ENCODE peak calls at places on chromosome 13, in four cellular contexts. R, I, P and W are unnamed samples.

GRCh38 chr13:26485288-26485687 is 72.2 kb upstream of the WASF3 start:
- DNase-seq in I (no peak), R (no peak), P (no peak), W (no peak)

GRCh38 chr13:108968566-108968965 is 339.2 kb downstream of the MYO16 start:
- DNase-seq in P (no peak), I (no peak), R (no peak), W (peak; percentile 44)

GRCh38 chr13:76048675-76049396 is 412.7 kb downstream of the LMO7 start:
- DNase-seq in R (peak; percentile 2), I (no peak), P (no peak), W (no peak)

GRCh38 chr13:33611016-33611805 is 206.7 kb upstream of the RFC3 start:
- DNase-seq in R (peak; percentile 95), I (no peak), P (peak; percentile 38), W (no peak)

GRCh38 chr13:113458218-113459065 is 5.2 kb upstream of the ADPRHL1 start:
- DNase-seq in R (peak; percentile 18), I (no peak), P (no peak), W (no peak)

GRCh38 chr13:44331912-44332840 is 41.4 kb upstream of the SERP2 start:
- DNase-seq in I (no peak), P (no peak), R (peak; percentile 97), W (no peak)

GRCh38 chr13:95643471-95643813 is 1.1 kb downstream of the DZIP1 start:
- DNase-seq in P (no peak), I (no peak), R (peak; percentile 49), W (no peak)

GRCh38 chr13:33174980-33175379 is 110.6 kb downstream of the STARD13 start:
- DNase-seq in I (no peak), R (peak; percentile 44), P (no peak), W (no peak)

GRCh38 chr13:99553033-99553432 is 51.8 kb downstream of the TM9SF2 start:
- DNase-seq in R (no peak), P (no peak), I (no peak), W (no peak)

GRCh38 chr13:48265217-48265815 is 32.3 kb downstream of the ITM2B start:
- DNase-seq in R (no peak), I (no peak), P (no peak), W (no peak)

GRCh38 chr13:33372251-33372919 is 86.8 kb upstream of the STARD13 start:
- DNase-seq in P (no peak), R (no peak), I (no peak), W (no peak)

GRCh38 chr13:103133551-103133950 is 67.3 kb upstream of the SLC10A2 start:
- DNase-seq in R (no peak), I (no peak), P (no peak), W (no peak)

GRCh38 chr13:42807866-42808265 is 26.5 kb downstream of the FAM216B start:
- DNase-seq in R (peak; percentile 43), P (no peak), I (no peak), W (peak; percentile 92)

GRCh38 chr13:40233731-40234195 is 432.7 kb downstream of the FOXO1 start:
- DNase-seq in P (no peak), I (no peak), R (no peak), W (peak; percentile 92)

GRCh38 chr13:68190826-68191225 is 960.7 kb upstream of the PCDH9 start:
- DNase-seq in I (no peak), P (no peak), R (no peak), W (peak; percentile 77)

GRCh38 chr13:106155411-106155810 is 380.1 kb downstream of the EFNB2 start:
- DNase-seq in R (no peak), I (no peak), P (no peak), W (peak; percentile 94)

GRCh38 chr13:41008349-41008980 is 10.7 kb downstream of the ELF1 start:
- DNase-seq in I (no peak), R (peak; percentile 74), P (no peak), W (peak; percentile 94)

GRCh38 chr13:27007166-27007565 is 164.4 kb downstream of the USP12 start:
- DNase-seq in I (no peak), P (no peak), R (no peak), W (no peak)

GRCh38 chr13:113862191-113862765 is 1.6 kb downstream of the GAS6 start:
- DNase-seq in R (no peak), P (no peak), I (no peak), W (no peak)

GRCh38 chr13:65063753-65064152 is 2166.4 kb downstream of the PCDH9 start:
- DNase-seq in P (no peak), I (no peak), R (peak; percentile 54), W (no peak)

GRCh38 chr13:22235285-22235949 is 564.5 kb downstream of the FGF9 start:
- DNase-seq in P (peak; percentile 14), R (no peak), I (no peak), W (peak; percentile 12)

GRCh38 chr13:113510871-113511270 is 20.4 kb upstream of the DCUN1D2 start:
- DNase-seq in P (no peak), I (no peak), R (no peak), W (no peak)

GRCh38 chr13:54836273-54836672 is 1807.7 kb downstream of the OLFM4 start:
- DNase-seq in P (no peak), I (no peak), R (no peak), W (no peak)

GRCh38 chr13:94548382-94549240 is 47.3 kb downstream of the TGDS start:
- DNase-seq in R (peak; percentile 52), P (no peak), I (no peak), W (peak; percentile 21)

GRCh38 chr13:42895781-42896180 is 96.3 kb downstream of the EPSTI1 start:
- DNase-seq in I (no peak), P (no peak), R (peak; percentile 50), W (no peak)

GRCh38 chr13:41132512-41133152 is at the start of gene KBTBD6:
- DNase-seq in P (peak; percentile 96), I (peak; percentile 89), R (peak; percentile 99), W (peak; percentile 98)

GRCh38 chr13:109281017-109281416 is 505.4 kb downstream of the IRS2 start:
- DNase-seq in R (no peak), I (no peak), P (no peak), W (no peak)

GRCh38 chr13:101258071-101258470 is 158.2 kb downstream of the NALCN start:
- DNase-seq in R (peak; percentile 11), P (no peak), I (no peak), W (peak; percentile 64)

GRCh38 chr13:105063676-105064075 is 1471.8 kb downstream of the EFNB2 start:
- DNase-seq in I (no peak), P (no peak), R (no peak), W (no peak)

GRCh38 chr13:49040872-49041271 is 65.2 kb downstream of the FNDC3A start:
- DNase-seq in R (no peak), P (no peak), I (no peak), W (no peak)

GRCh38 chr13:34246511-34246910 is 428.6 kb downstream of the RFC3 start:
- DNase-seq in P (no peak), I (no peak), R (peak; percentile 22), W (peak; percentile 89)

GRCh38 chr13:113907637-113908617 is 44.1 kb upstream of the GAS6 start:
- DNase-seq in R (peak; percentile 69), P (peak; percentile 27), I (no peak), W (peak; percentile 61)

GRCh38 chr13:52104624-52105023 is 24.2 kb downstream of the NEK5 start:
- DNase-seq in I (no peak), P (no peak), R (peak; percentile 56), W (peak; percentile 33)

GRCh38 chr13:76991432-76991795 is 467 bp upstream of the CLN5 start:
- DNase-seq in R (no peak), I (peak; percentile 54), P (peak; percentile 44), W (peak; percentile 7)

GRCh38 chr13:113216165-113217056 is 7.0 kb downstream of the CUL4A start:
- DNase-seq in P (peak; percentile 73), I (no peak), R (peak; percentile 52), W (peak; percentile 75)

GRCh38 chr13:50236898-50237318 is 221.7 kb downstream of the KCNRG start:
- DNase-seq in R (peak; percentile 53), I (no peak), P (no peak), W (no peak)

GRCh38 chr13:71977028-71977427 is 110.0 kb upstream of the DACH1 start:
- DNase-seq in R (no peak), P (no peak), I (no peak), W (no peak)

GRCh38 chr13:58191754-58192153 is 560.2 kb downstream of the PCDH17 start:
- DNase-seq in I (no peak), P (no peak), R (no peak), W (no peak)
- TF ChIP-seq CTCF in I (no peak), P (no peak), R (no peak), W (no peak)

GRCh38 chr13:35471466-35472307 is 4.8 kb downstream of the MAB21L1 start:
- DNase-seq in I (no peak), P (no peak), R (peak; percentile 17), W (no peak)
- H3K4me3 ChIP-seq in I (no peak overlapping the region), P (no peak overlapping the region), R (peak overlapping the region; percentile 28), W (no peak overlapping the region)

DNA sequence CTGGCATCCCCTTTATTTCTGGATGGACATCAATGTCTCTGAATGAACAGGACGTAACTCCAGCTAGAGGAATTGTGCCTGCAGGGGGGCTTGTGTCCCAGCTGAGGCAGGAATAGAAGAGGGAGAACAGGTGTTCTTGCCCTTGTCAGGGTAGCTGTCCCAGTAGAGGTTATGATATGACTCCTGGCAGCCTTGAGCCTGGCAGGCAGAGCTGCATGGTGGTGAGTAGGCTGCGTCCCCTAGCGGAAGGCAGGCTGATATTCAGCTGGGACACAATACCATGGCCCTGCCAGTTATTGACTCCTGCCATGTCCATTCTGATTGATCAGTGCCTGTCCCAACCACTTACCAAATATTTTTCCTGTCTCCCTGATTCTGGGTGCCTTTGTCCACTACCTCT is 197.2 kb downstream of the RAP2A start:
- DNase-seq in I (no peak), R (no peak), P (no peak), W (no peak)
- TF ChIP-seq CTCF in I (no peak), R (no peak), P (no peak), W (no peak)

GRCh38 chr13:28531195-28531955 is 36.4 kb upstream of the FLT1 start:
- DNase-seq in I (no peak), R (peak; percentile 41), P (no peak), W (no peak)
- H3K4me3 ChIP-seq in I (no peak overlapping the region), R (peak overlapping the region; percentile 58), P (peak overlapping the region; percentile 8), W (no peak overlapping the region)

GRCh38 chr13:110683921-110684320 is 22.0 kb downstream of the CARS2 start:
- DNase-seq in I (no peak), R (no peak), P (no peak), W (no peak)

GRCh38 chr13:110684388-110685056 is 21.4 kb downstream of the CARS2 start:
- DNase-seq in I (no peak), P (no peak), R (no peak), W (no peak)

GRCh38 chr13:110681868-110682550 is 23.9 kb downstream of the CARS2 start:
- DNase-seq in P (no peak), I (no peak), R (no peak), W (no peak)

GRCh38 chr13:110682746-110683145 is 23.2 kb downstream of the CARS2 start:
- DNase-seq in R (no peak), P (no peak), I (no peak), W (no peak)

DNA sequence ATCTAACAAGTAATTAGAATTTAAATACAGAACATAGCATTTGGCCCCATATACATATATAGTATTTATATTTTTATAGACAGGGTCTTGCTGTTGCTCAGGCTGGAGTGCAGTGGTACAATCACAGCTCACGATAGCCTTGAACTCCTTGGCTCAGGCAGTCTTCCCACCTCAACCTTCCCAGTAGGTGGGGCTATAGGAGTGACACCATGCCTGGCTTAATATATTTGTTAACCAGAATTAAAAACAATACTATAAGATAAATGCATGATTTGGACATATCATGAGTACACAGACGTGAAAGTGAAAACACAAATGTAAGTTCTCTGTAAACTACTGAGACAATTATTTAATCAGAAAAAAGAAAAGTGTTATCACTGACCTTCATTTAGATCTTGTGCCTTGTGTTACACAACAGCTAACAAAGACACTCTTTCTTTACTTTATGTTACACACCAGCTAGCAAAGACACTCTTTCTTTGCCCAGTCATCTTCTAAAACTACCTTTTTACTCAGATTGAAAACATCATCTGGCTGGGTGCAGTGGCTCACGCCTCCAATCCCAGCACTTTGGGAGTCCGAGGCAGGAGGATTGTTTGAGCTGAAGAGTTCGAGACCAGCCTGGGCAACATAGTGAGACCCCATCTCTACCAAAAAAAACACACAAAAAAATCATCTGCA is 22.6 kb downstream of the CARS2 start:
- DNase-seq in P (no peak), R (peak; percentile 28), I (no peak), W (peak; percentile 24)
- TF ChIP-seq CTCF in P (no peak), R (peak; percentile 37), I (peak; percentile 19), W (peak; percentile 24)